ENCODE peak calls at places on chromosomes 12 and 14, in four cellular contexts. I is brain microvascular endothelial cell, E is IMR-90, P is OCI-LY7. C is an unnamed sample.

GRCh38 chr12:53949631-53950440 is 4.9 kb upstream of the HOXC12 start:
- DNase-seq in E (no peak), P (no peak), I (no peak), C (no peak)

GRCh38 chr12:97568336-97569180 is 106.0 kb downstream of the RMST start:
- DNase-seq in P (no peak), E (no peak), I (no peak), C (no peak)

GRCh38 chr14:42192659-42193425 is 586.2 kb downstream of the LRFN5 start:
- DNase-seq in P (no peak), E (peak; percentile 98), I (peak; percentile 60), C (peak; percentile 58)

GRCh38 chr14:52885230-52885629 is 65.6 kb downstream of the FERMT2 start:
- DNase-seq in E (peak; percentile 54), P (no peak), I (no peak), C (peak; percentile 53)

GRCh38 chr12:6341439-6342139 is at the start of gene TNFRSF1A:
- DNase-seq in I (peak; percentile 77), P (peak; percentile 76), E (peak; percentile 85), C (peak; percentile 63)

GRCh38 chr14:50835280-50835679 is 4.3 kb upstream of the NIN start:
- DNase-seq in P (peak; percentile 82), I (no peak), E (peak; percentile 73), C (no peak)

GRCh38 chr12:123384318-123384993 is 524 bp downstream of the KMT5A start:
- DNase-seq in P (peak; percentile 19), E (no peak), I (peak; percentile 16), C (no peak)

GRCh38 chr12:27787559-27787958 is 7.5 kb upstream of the MANSC4 start:
- DNase-seq in P (no peak), E (peak; percentile 86), I (no peak), C (no peak)

GRCh38 chr14:77140937-77141591 is 527 bp downstream of the ZDHHC22 start:
- DNase-seq in I (no peak), E (peak; percentile 18), P (no peak), C (no peak)

GRCh38 chr14:53358166-53358565 is 205.0 kb upstream of the DDHD1 start:
- DNase-seq in P (no peak), I (no peak), E (no peak), C (no peak)

GRCh38 chr12:76329163-76329562 is 19.1 kb downstream of the BBS10 start:
- DNase-seq in I (peak; percentile 80), P (no peak), E (peak; percentile 86), C (peak; percentile 92)

GRCh38 chr12:118326971-118327370 is 45.7 kb downstream of the TAOK3 start:
- DNase-seq in I (no peak), P (no peak), E (peak; percentile 37), C (no peak)

GRCh38 chr14:104665663-104666522 is 23.5 kb upstream of the INF2 start:
- DNase-seq in E (no peak), P (peak; percentile 64), I (no peak), C (no peak)
- TF ChIP-seq CTCF in E (peak; percentile 15), P (peak; percentile 66), I (peak; percentile 61), C (peak; percentile 35)

GRCh38 chr14:93619176-93619793 is 169.0 kb downstream of the PRIMA1 start:
- DNase-seq in P (peak; percentile 58), E (peak; percentile 50), I (peak; percentile 50), C (peak; percentile 56)
- TF ChIP-seq CTCF in P (peak; percentile 94), E (peak; percentile 58), I (peak; percentile 66), C (peak; percentile 78)

DNA sequence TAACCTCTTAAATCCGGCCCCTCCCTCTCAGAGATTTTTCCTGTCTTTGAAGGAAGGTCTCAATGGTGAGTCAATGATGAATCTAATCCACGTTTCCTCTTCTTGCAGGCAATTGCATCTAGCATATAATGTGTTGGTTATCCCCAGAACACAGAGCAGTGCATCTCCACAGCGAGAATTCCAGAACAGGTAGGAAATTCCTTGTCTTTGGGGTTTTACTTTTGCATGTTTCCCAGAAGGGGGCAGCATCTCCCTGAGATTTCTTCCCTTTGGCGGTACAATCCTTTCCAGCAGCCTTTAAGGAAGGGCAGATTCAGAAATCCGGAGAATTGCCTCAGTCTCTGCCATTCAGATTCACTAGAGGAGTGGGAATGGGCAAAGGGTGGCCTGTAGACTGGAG is 128.0 kb downstream of the KCNA5 start:
- DNase-seq in I (peak; percentile 21), E (peak; percentile 77), P (peak; percentile 4), C (peak; percentile 69)
- TF ChIP-seq CTCF in I (peak; percentile 80), E (peak; percentile 82), P (peak; percentile 74), C (peak; percentile 86)

DNA sequence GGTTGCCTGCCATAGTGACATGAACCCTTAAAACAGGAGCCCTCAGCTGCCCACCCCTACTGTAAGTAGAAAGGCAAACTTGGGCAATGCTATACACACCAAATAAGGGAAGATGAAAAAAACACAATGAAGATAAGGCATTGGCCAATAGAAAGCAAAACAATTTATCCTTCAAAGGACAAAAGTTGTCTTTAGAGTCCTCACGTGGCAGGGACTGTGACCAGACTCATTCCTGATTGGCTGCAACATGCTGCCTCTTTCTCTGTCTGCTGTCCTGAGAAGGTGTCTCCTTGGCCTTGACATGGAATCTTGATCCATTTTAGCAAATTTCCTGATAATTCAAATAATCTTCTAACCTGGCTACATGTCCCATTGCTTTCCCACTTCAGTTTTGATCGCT is 131.9 kb downstream of the GPR135 start:
- DNase-seq in I (no peak), E (no peak), P (no peak), C (no peak)
- TF ChIP-seq CTCF in I (no peak), E (no peak), P (no peak), C (no peak)

GRCh38 chr12:4974217-4974616 is 64.5 kb downstream of the KCNA1 start:
- DNase-seq in E (no peak), P (no peak), I (no peak), C (no peak)

GRCh38 chr12:4977104-4977503 is 66.6 kb upstream of the KCNA5 start:
- DNase-seq in P (no peak), I (no peak), E (no peak), C (no peak)

GRCh38 chr12:4979737-4980136 is 63.9 kb upstream of the KCNA5 start:
- DNase-seq in I (no peak), P (no peak), E (no peak), C (no peak)

GRCh38 chr12:4978737-4979136 is 64.9 kb upstream of the KCNA5 start:
- DNase-seq in I (no peak), E (no peak), P (no peak), C (no peak)

DNA sequence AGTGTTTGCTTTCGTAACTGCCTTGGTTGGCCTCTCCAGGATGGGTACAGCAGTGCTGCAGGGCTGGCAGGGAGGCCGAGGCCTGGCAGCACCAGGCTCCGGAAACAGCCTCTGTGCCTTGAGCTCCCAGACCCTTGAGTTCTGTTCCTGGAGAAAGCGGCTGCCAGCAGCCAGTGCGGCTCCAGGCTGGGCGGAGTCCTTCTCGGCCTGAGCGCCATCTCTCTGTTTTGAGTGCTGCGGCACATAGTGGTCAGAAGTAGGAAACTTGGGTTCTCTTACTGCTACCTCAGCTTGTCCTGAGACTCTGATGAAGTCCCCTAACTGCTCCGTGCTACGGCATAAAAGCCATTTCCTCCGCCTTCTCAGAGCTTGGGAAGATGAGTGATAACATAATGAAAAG is 65.9 kb downstream of the KCNA1 start:
- DNase-seq in E (no peak), P (no peak), I (no peak), C (no peak)
- TF ChIP-seq CTCF in E (no peak), P (no peak), I (peak; percentile 29), C (no peak)

C was measured in HFFc6.